ENCODE peak calls at places on chromosome X, in four cellular contexts. One of them, this sample, is unnamed.
A peak's percentile ranks its signal among the peaks of the same experiment; 100 is the strongest.

GRCh38 chrX:17788439-17788838 is 51.1 kb downstream of the SCML1 start:
- DNase-seq in effector memory CD8-positive, alpha-beta T cell: no peak
- DNase-seq in WTC11: peak; percentile 50
- DNase-seq in stimulated activated CD4-positive, alpha-beta T cell treated with anti-CD3 and anti-CD28 coated beads, Interleukin-2, amount 100 ng/mL, for 48 hours: peak; percentile 21
- DNase-seq in this sample: no peak

GRCh38 chrX:135535077-135535630 is 14.7 kb downstream of the INTS6L start:
- DNase-seq in effector memory CD8-positive, alpha-beta T cell: no peak
- DNase-seq in WTC11: no peak
- DNase-seq in stimulated activated CD4-positive, alpha-beta T cell treated with anti-CD3 and anti-CD28 coated beads, Interleukin-2, amount 100 ng/mL, for 48 hours: no peak
- DNase-seq in this sample: no peak

GRCh38 chrX:4805559-4805958 is 1092.1 kb upstream of the PRKX start:
- DNase-seq in effector memory CD8-positive, alpha-beta T cell: no peak
- DNase-seq in WTC11: no peak
- DNase-seq in stimulated activated CD4-positive, alpha-beta T cell treated with anti-CD3 and anti-CD28 coated beads, Interleukin-2, amount 100 ng/mL, for 48 hours: no peak
- DNase-seq in this sample: no peak

GRCh38 chrX:43949669-43950068 is 23.5 kb downstream of the NDP start:
- DNase-seq in effector memory CD8-positive, alpha-beta T cell: peak; percentile 8
- DNase-seq in WTC11: peak; percentile 63
- DNase-seq in stimulated activated CD4-positive, alpha-beta T cell treated with anti-CD3 and anti-CD28 coated beads, Interleukin-2, amount 100 ng/mL, for 48 hours: no peak
- DNase-seq in this sample: no peak

GRCh38 chrX:23548164-23548563 is 119.1 kb upstream of the PRDX4 start:
- DNase-seq in effector memory CD8-positive, alpha-beta T cell: no peak
- DNase-seq in WTC11: no peak
- DNase-seq in stimulated activated CD4-positive, alpha-beta T cell treated with anti-CD3 and anti-CD28 coated beads, Interleukin-2, amount 100 ng/mL, for 48 hours: no peak
- DNase-seq in this sample: no peak

GRCh38 chrX:33194876-33195433 is 16.4 kb downstream of the DMD start:
- DNase-seq in effector memory CD8-positive, alpha-beta T cell: no peak
- DNase-seq in WTC11: no peak
- DNase-seq in stimulated activated CD4-positive, alpha-beta T cell treated with anti-CD3 and anti-CD28 coated beads, Interleukin-2, amount 100 ng/mL, for 48 hours: no peak
- DNase-seq in this sample: no peak

GRCh38 chrX:70301716-70302115 is 11.8 kb downstream of the KIF4A start:
- DNase-seq in effector memory CD8-positive, alpha-beta T cell: no peak
- DNase-seq in WTC11: no peak
- DNase-seq in stimulated activated CD4-positive, alpha-beta T cell treated with anti-CD3 and anti-CD28 coated beads, Interleukin-2, amount 100 ng/mL, for 48 hours: no peak
- DNase-seq in this sample: no peak

GRCh38 chrX:132692526-132692925 is 203.7 kb upstream of the MBNL3 start:
- DNase-seq in effector memory CD8-positive, alpha-beta T cell: no peak
- DNase-seq in WTC11: no peak
- DNase-seq in stimulated activated CD4-positive, alpha-beta T cell treated with anti-CD3 and anti-CD28 coated beads, Interleukin-2, amount 100 ng/mL, for 48 hours: no peak
- DNase-seq in this sample: no peak

GRCh38 chrX:24081661-24082154 is 27.0 kb downstream of the EIF2S3 start:
- DNase-seq in effector memory CD8-positive, alpha-beta T cell: peak; percentile 43
- DNase-seq in WTC11: peak; percentile 56
- DNase-seq in stimulated activated CD4-positive, alpha-beta T cell treated with anti-CD3 and anti-CD28 coated beads, Interleukin-2, amount 100 ng/mL, for 48 hours: peak; percentile 33
- DNase-seq in this sample: peak; percentile 75

GRCh38 chrX:70168238-70169188 is 8.8 kb upstream of the DGAT2L6 start:
- DNase-seq in effector memory CD8-positive, alpha-beta T cell: no peak
- DNase-seq in WTC11: peak; percentile 10
- DNase-seq in stimulated activated CD4-positive, alpha-beta T cell treated with anti-CD3 and anti-CD28 coated beads, Interleukin-2, amount 100 ng/mL, for 48 hours: no peak
- DNase-seq in this sample: no peak

GRCh38 chrX:42443267-42443666 is 334.7 kb downstream of the PPP1R2C start:
- DNase-seq in effector memory CD8-positive, alpha-beta T cell: no peak
- DNase-seq in WTC11: no peak
- DNase-seq in stimulated activated CD4-positive, alpha-beta T cell treated with anti-CD3 and anti-CD28 coated beads, Interleukin-2, amount 100 ng/mL, for 48 hours: no peak
- DNase-seq in this sample: no peak

GRCh38 chrX:37060999-37061398 is 52.8 kb downstream of the FAM47C start:
- DNase-seq in effector memory CD8-positive, alpha-beta T cell: no peak
- DNase-seq in WTC11: no peak
- DNase-seq in stimulated activated CD4-positive, alpha-beta T cell treated with anti-CD3 and anti-CD28 coated beads, Interleukin-2, amount 100 ng/mL, for 48 hours: no peak
- DNase-seq in this sample: no peak

GRCh38 chrX:136065044-136065671 is 79.9 kb downstream of the SLC9A6 start:
- DNase-seq in effector memory CD8-positive, alpha-beta T cell: no peak
- DNase-seq in WTC11: no peak
- DNase-seq in stimulated activated CD4-positive, alpha-beta T cell treated with anti-CD3 and anti-CD28 coated beads, Interleukin-2, amount 100 ng/mL, for 48 hours: no peak
- DNase-seq in this sample: peak; percentile 51

GRCh38 chrX:40581333-40581910 is 652 bp downstream of the ATP6AP2 start:
- DNase-seq in effector memory CD8-positive, alpha-beta T cell: peak; percentile 23
- DNase-seq in WTC11: no peak
- DNase-seq in stimulated activated CD4-positive, alpha-beta T cell treated with anti-CD3 and anti-CD28 coated beads, Interleukin-2, amount 100 ng/mL, for 48 hours: no peak
- DNase-seq in this sample: peak; percentile 48

GRCh38 chrX:3166670-3167455 is 125.6 kb downstream of the ARSF start:
- DNase-seq in effector memory CD8-positive, alpha-beta T cell: no peak
- DNase-seq in WTC11: no peak
- DNase-seq in stimulated activated CD4-positive, alpha-beta T cell treated with anti-CD3 and anti-CD28 coated beads, Interleukin-2, amount 100 ng/mL, for 48 hours: no peak
- DNase-seq in this sample: no peak

GRCh38 chrX:39736219-39737211 is 361.2 kb downstream of the BCOR start:
- DNase-seq in effector memory CD8-positive, alpha-beta T cell: no peak
- DNase-seq in WTC11: no peak
- DNase-seq in stimulated activated CD4-positive, alpha-beta T cell treated with anti-CD3 and anti-CD28 coated beads, Interleukin-2, amount 100 ng/mL, for 48 hours: no peak
- DNase-seq in this sample: no peak

GRCh38 chrX:152640039-152640818 is 2.5 kb downstream of the GABRQ start:
- DNase-seq in effector memory CD8-positive, alpha-beta T cell: no peak
- DNase-seq in WTC11: no peak
- DNase-seq in stimulated activated CD4-positive, alpha-beta T cell treated with anti-CD3 and anti-CD28 coated beads, Interleukin-2, amount 100 ng/mL, for 48 hours: no peak
- DNase-seq in this sample: no peak

GRCh38 chrX:26597981-26598380 is 382.0 kb downstream of the MAGEB5 start:
- DNase-seq in effector memory CD8-positive, alpha-beta T cell: no peak
- DNase-seq in WTC11: no peak
- DNase-seq in stimulated activated CD4-positive, alpha-beta T cell treated with anti-CD3 and anti-CD28 coated beads, Interleukin-2, amount 100 ng/mL, for 48 hours: no peak
- DNase-seq in this sample: no peak

GRCh38 chrX:118730500-118731247 is 3.3 kb downstream of the IL13RA1 start:
- DNase-seq in effector memory CD8-positive, alpha-beta T cell: no peak
- DNase-seq in WTC11: no peak
- DNase-seq in stimulated activated CD4-positive, alpha-beta T cell treated with anti-CD3 and anti-CD28 coated beads, Interleukin-2, amount 100 ng/mL, for 48 hours: no peak
- DNase-seq in this sample: no peak

GRCh38 chrX:82237328-82237727 is 1035.4 kb downstream of the SH3BGRL start:
- DNase-seq in effector memory CD8-positive, alpha-beta T cell: no peak
- DNase-seq in WTC11: no peak
- DNase-seq in stimulated activated CD4-positive, alpha-beta T cell treated with anti-CD3 and anti-CD28 coated beads, Interleukin-2, amount 100 ng/mL, for 48 hours: no peak
- DNase-seq in this sample: no peak

GRCh38 chrX:128458888-128459287 is 406.7 kb upstream of the ACTRT1 start:
- DNase-seq in effector memory CD8-positive, alpha-beta T cell: no peak
- DNase-seq in WTC11: no peak
- DNase-seq in stimulated activated CD4-positive, alpha-beta T cell treated with anti-CD3 and anti-CD28 coated beads, Interleukin-2, amount 100 ng/mL, for 48 hours: no peak
- DNase-seq in this sample: no peak

GRCh38 chrX:17374619-17375360 is at the start of gene NHS:
- DNase-seq in effector memory CD8-positive, alpha-beta T cell: no peak
- DNase-seq in WTC11: peak; percentile 76
- DNase-seq in stimulated activated CD4-positive, alpha-beta T cell treated with anti-CD3 and anti-CD28 coated beads, Interleukin-2, amount 100 ng/mL, for 48 hours: no peak
- DNase-seq in this sample: no peak

GRCh38 chrX:119036369-119037029 is 36.3 kb upstream of the CT47C1 start:
- DNase-seq in effector memory CD8-positive, alpha-beta T cell: no peak
- DNase-seq in WTC11: no peak
- DNase-seq in stimulated activated CD4-positive, alpha-beta T cell treated with anti-CD3 and anti-CD28 coated beads, Interleukin-2, amount 100 ng/mL, for 48 hours: no peak
- DNase-seq in this sample: no peak

GRCh38 chrX:103520391-103520790 is 1.1 kb upstream of the RAB40A start:
- DNase-seq in effector memory CD8-positive, alpha-beta T cell: no peak
- DNase-seq in WTC11: no peak
- DNase-seq in stimulated activated CD4-positive, alpha-beta T cell treated with anti-CD3 and anti-CD28 coated beads, Interleukin-2, amount 100 ng/mL, for 48 hours: no peak
- DNase-seq in this sample: no peak

GRCh38 chrX:3697701-3698279 is 15.7 kb downstream of the PRKX start:
- DNase-seq in effector memory CD8-positive, alpha-beta T cell: no peak
- DNase-seq in WTC11: no peak
- DNase-seq in stimulated activated CD4-positive, alpha-beta T cell treated with anti-CD3 and anti-CD28 coated beads, Interleukin-2, amount 100 ng/mL, for 48 hours: no peak
- DNase-seq in this sample: no peak

GRCh38 chrX:22406332-22406731 is 133.6 kb downstream of the CBLL2 start:
- DNase-seq in effector memory CD8-positive, alpha-beta T cell: no peak
- DNase-seq in WTC11: no peak
- DNase-seq in stimulated activated CD4-positive, alpha-beta T cell treated with anti-CD3 and anti-CD28 coated beads, Interleukin-2, amount 100 ng/mL, for 48 hours: no peak
- DNase-seq in this sample: no peak

GRCh38 chrX:30653415-30654131 is at the start of gene GK:
- DNase-seq in effector memory CD8-positive, alpha-beta T cell: peak; percentile 19
- DNase-seq in WTC11: peak; percentile 15
- DNase-seq in stimulated activated CD4-positive, alpha-beta T cell treated with anti-CD3 and anti-CD28 coated beads, Interleukin-2, amount 100 ng/mL, for 48 hours: no peak
- DNase-seq in this sample: peak; percentile 28

GRCh38 chrX:129318375-129318774 is 204.9 kb downstream of the SMARCA1 start:
- DNase-seq in effector memory CD8-positive, alpha-beta T cell: no peak
- DNase-seq in WTC11: no peak
- DNase-seq in stimulated activated CD4-positive, alpha-beta T cell treated with anti-CD3 and anti-CD28 coated beads, Interleukin-2, amount 100 ng/mL, for 48 hours: no peak
- DNase-seq in this sample: peak; percentile 26

GRCh38 chrX:11629593-11630211 is 36.0 kb downstream of the ARHGAP6 start:
- DNase-seq in effector memory CD8-positive, alpha-beta T cell: no peak
- DNase-seq in WTC11: no peak
- DNase-seq in stimulated activated CD4-positive, alpha-beta T cell treated with anti-CD3 and anti-CD28 coated beads, Interleukin-2, amount 100 ng/mL, for 48 hours: no peak
- DNase-seq in this sample: no peak

GRCh38 chrX:29257516-29257915 is 670.3 kb downstream of the IL1RAPL1 start:
- DNase-seq in effector memory CD8-positive, alpha-beta T cell: no peak
- DNase-seq in WTC11: no peak
- DNase-seq in stimulated activated CD4-positive, alpha-beta T cell treated with anti-CD3 and anti-CD28 coated beads, Interleukin-2, amount 100 ng/mL, for 48 hours: no peak
- DNase-seq in this sample: no peak

GRCh38 chrX:78652971-78653822 is 5.9 kb downstream of the RTL3 start:
- DNase-seq in effector memory CD8-positive, alpha-beta T cell: no peak
- DNase-seq in WTC11: no peak
- DNase-seq in stimulated activated CD4-positive, alpha-beta T cell treated with anti-CD3 and anti-CD28 coated beads, Interleukin-2, amount 100 ng/mL, for 48 hours: no peak
- DNase-seq in this sample: peak; percentile 23

GRCh38 chrX:119693996-119694451 is 1.1 kb upstream of the SEPTIN6 start:
- DNase-seq in effector memory CD8-positive, alpha-beta T cell: no peak
- DNase-seq in WTC11: peak; percentile 24
- DNase-seq in stimulated activated CD4-positive, alpha-beta T cell treated with anti-CD3 and anti-CD28 coated beads, Interleukin-2, amount 100 ng/mL, for 48 hours: no peak
- DNase-seq in this sample: no peak

GRCh38 chrX:18468599-18468998 is 43.2 kb downstream of the CDKL5 start:
- DNase-seq in effector memory CD8-positive, alpha-beta T cell: no peak
- DNase-seq in WTC11: no peak
- DNase-seq in stimulated activated CD4-positive, alpha-beta T cell treated with anti-CD3 and anti-CD28 coated beads, Interleukin-2, amount 100 ng/mL, for 48 hours: no peak
- DNase-seq in this sample: no peak

GRCh38 chrX:11351375-11352295 is 58.4 kb downstream of the AMELX start:
- DNase-seq in effector memory CD8-positive, alpha-beta T cell: no peak
- DNase-seq in WTC11: no peak
- DNase-seq in stimulated activated CD4-positive, alpha-beta T cell treated with anti-CD3 and anti-CD28 coated beads, Interleukin-2, amount 100 ng/mL, for 48 hours: no peak
- DNase-seq in this sample: no peak

GRCh38 chrX:43717161-43717560 is 61.1 kb downstream of the MAOA start:
- DNase-seq in effector memory CD8-positive, alpha-beta T cell: no peak
- DNase-seq in WTC11: no peak
- DNase-seq in stimulated activated CD4-positive, alpha-beta T cell treated with anti-CD3 and anti-CD28 coated beads, Interleukin-2, amount 100 ng/mL, for 48 hours: no peak
- DNase-seq in this sample: no peak

GRCh38 chrX:9396930-9397329 is 67.9 kb upstream of the TBL1X start:
- DNase-seq in effector memory CD8-positive, alpha-beta T cell: no peak
- DNase-seq in WTC11: no peak
- DNase-seq in stimulated activated CD4-positive, alpha-beta T cell treated with anti-CD3 and anti-CD28 coated beads, Interleukin-2, amount 100 ng/mL, for 48 hours: no peak
- DNase-seq in this sample: no peak

GRCh38 chrX:54479471-54480122 is 16.4 kb downstream of the FGD1 start:
- DNase-seq in effector memory CD8-positive, alpha-beta T cell: no peak
- DNase-seq in WTC11: peak; percentile 63
- DNase-seq in stimulated activated CD4-positive, alpha-beta T cell treated with anti-CD3 and anti-CD28 coated beads, Interleukin-2, amount 100 ng/mL, for 48 hours: no peak
- DNase-seq in this sample: no peak

GRCh38 chrX:153438522-153438921 is 7.3 kb downstream of the TREX2 start:
- DNase-seq in effector memory CD8-positive, alpha-beta T cell: no peak
- DNase-seq in WTC11: no peak
- DNase-seq in stimulated activated CD4-positive, alpha-beta T cell treated with anti-CD3 and anti-CD28 coated beads, Interleukin-2, amount 100 ng/mL, for 48 hours: no peak
- DNase-seq in this sample: peak; percentile 5

GRCh38 chrX:115948018-115948923 is 222.3 kb upstream of the AGTR2 start:
- DNase-seq in effector memory CD8-positive, alpha-beta T cell: no peak
- DNase-seq in WTC11: no peak
- DNase-seq in stimulated activated CD4-positive, alpha-beta T cell treated with anti-CD3 and anti-CD28 coated beads, Interleukin-2, amount 100 ng/mL, for 48 hours: no peak
- DNase-seq in this sample: no peak